ENCODE peak calls at places on chromosomes 12 and 14, in four cellular contexts. P is neuronal stem cell, Y is A549, U is cardiac muscle cell. H is an unnamed sample. For H3K4me1, the result is how much of the 10 kb centered on the place peaks cover.

GRCh38 chr12:70180140-70180539 is 63.1 kb upstream of the CNOT2 start:
- DNase-seq in U (no peak), P (no peak), Y (no peak), H (no peak)

GRCh38 chr12:3046441-3047200 is 30.6 kb upstream of the TSPAN9 start:
- DNase-seq in U (peak), P (no peak), Y (no peak), H (peak)

GRCh38 chr14:65303902-65304222 is 108.7 kb upstream of the FUT8 start:
- DNase-seq in Y (no peak), U (no peak), P (no peak), H (no peak)

GRCh38 chr12:6570264-6570887 is 2.3 kb upstream of the NOP2 start:
- DNase-seq in Y (peak), P (no peak), U (no peak), H (no peak)

GRCh38 chr12:29008786-29009185 is 140.3 kb upstream of the FAR2 start:
- DNase-seq in U (no peak), P (no peak), Y (no peak), H (no peak)

GRCh38 chr12:133105620-133106019 is 24.5 kb downstream of the ZNF891 start:
- DNase-seq in U (peak), Y (no peak), P (no peak), H (no peak)

GRCh38 chr14:104320611-104321086 is 182.3 kb downstream of the KIF26A start:
- DNase-seq in U (no peak), Y (no peak), P (no peak), H (no peak)

GRCh38 chr12:67697443-67697842 is 48.9 kb downstream of the DYRK2 start:
- DNase-seq in P (no peak), U (no peak), Y (no peak), H (no peak)

GRCh38 chr12:39807043-39807442 is 187.4 kb upstream of the ABCD2 start:
- DNase-seq in U (peak), Y (peak), P (no peak), H (no peak)

GRCh38 chr12:56257491-56258067 is 605 bp downstream of the ANKRD52 start:
- DNase-seq in U (peak), P (peak), Y (peak), H (no peak)

GRCh38 chr14:61567838-61568571 is 127.3 kb upstream of the HIF1A start:
- DNase-seq in U (no peak), Y (no peak), P (peak), H (peak)

GRCh38 chr12:52212701-52213540 is 20.1 kb upstream of the KRT7 start:
- DNase-seq in Y (no peak), U (no peak), P (no peak), H (peak)

GRCh38 chr12:91866566-91866965 is 279.1 kb downstream of the BTG1 start:
- DNase-seq in Y (no peak), P (no peak), U (no peak), H (no peak)

GRCh38 chr12:93645702-93646101 is 31.5 kb upstream of the CRADD start:
- DNase-seq in P (no peak), Y (no peak), U (peak), H (no peak)

GRCh38 chr12:47082963-47083621 is 3.3 kb upstream of the AMIGO2 start:
- DNase-seq in P (no peak), Y (no peak), U (peak), H (no peak)

GRCh38 chr14:33686218-33686617 is 264.7 kb downstream of the EGLN3 start:
- DNase-seq in Y (no peak), P (no peak), U (no peak), H (no peak)

GRCh38 chr12:106245767-106246166 is 2.1 kb downstream of the CKAP4 start:
- DNase-seq in Y (peak), P (no peak), U (peak), H (peak)

GRCh38 chr12:66596189-66596588 is 82.7 kb downstream of the GRIP1 start:
- DNase-seq in P (no peak), U (peak), Y (no peak), H (no peak)

GRCh38 chr12:58099476-58099875 is 158.1 kb downstream of the ATP23 start:
- DNase-seq in Y (no peak), U (no peak), P (no peak), H (no peak)

GRCh38 chr12:96471368-96472040 is 17.9 kb upstream of the CFAP54 start:
- DNase-seq in U (peak), Y (no peak), P (no peak), H (no peak)

GRCh38 chr14:53916239-53916638 is 40.4 kb downstream of the BMP4 start:
- DNase-seq in P (no peak), Y (no peak), U (no peak), H (no peak)

GRCh38 chr14:70726651-70727375 is 82.5 kb downstream of the MAP3K9 start:
- DNase-seq in P (no peak), U (peak), Y (no peak), H (no peak)

GRCh38 chr12:94101902-94102660 is 46.3 kb upstream of the PLXNC1 start:
- DNase-seq in Y (peak), U (peak), P (peak), H (peak)

GRCh38 chr14:33617154-33617553 is 333.7 kb downstream of the EGLN3 start:
- DNase-seq in P (no peak), Y (no peak), U (peak), H (no peak)

GRCh38 chr12:117030187-117030896 is 68.9 kb downstream of the TESC start:
- DNase-seq in P (no peak), U (no peak), Y (no peak), H (peak)

GRCh38 chr12:69171881-69172280 is 67.5 kb upstream of the CPSF6 start:
- DNase-seq in P (no peak), Y (no peak), U (no peak), H (no peak)

GRCh38 chr12:81962126-81962856 is 203.1 kb upstream of the PPFIA2 start:
- DNase-seq in P (no peak), U (no peak), Y (no peak), H (no peak)

GRCh38 chr14:76090611-76091010 is 61.1 kb upstream of the GPATCH2L start:
- DNase-seq in U (no peak), Y (no peak), P (no peak), H (no peak)

GRCh38 chr12:109836916-109837315 is 3.7 kb upstream of the TRPV4 start:
- DNase-seq in P (no peak), U (no peak), Y (no peak), H (peak)

GRCh38 chr14:34875031-34875922 is at the start of gene BAZ1A:
- DNase-seq in U (peak), P (peak), Y (peak), H (peak)

GRCh38 chr12:14129601-14130178 is 148.3 kb upstream of the GRIN2B start:
- DNase-seq in Y (no peak), U (no peak), P (no peak), H (no peak)

DNA sequence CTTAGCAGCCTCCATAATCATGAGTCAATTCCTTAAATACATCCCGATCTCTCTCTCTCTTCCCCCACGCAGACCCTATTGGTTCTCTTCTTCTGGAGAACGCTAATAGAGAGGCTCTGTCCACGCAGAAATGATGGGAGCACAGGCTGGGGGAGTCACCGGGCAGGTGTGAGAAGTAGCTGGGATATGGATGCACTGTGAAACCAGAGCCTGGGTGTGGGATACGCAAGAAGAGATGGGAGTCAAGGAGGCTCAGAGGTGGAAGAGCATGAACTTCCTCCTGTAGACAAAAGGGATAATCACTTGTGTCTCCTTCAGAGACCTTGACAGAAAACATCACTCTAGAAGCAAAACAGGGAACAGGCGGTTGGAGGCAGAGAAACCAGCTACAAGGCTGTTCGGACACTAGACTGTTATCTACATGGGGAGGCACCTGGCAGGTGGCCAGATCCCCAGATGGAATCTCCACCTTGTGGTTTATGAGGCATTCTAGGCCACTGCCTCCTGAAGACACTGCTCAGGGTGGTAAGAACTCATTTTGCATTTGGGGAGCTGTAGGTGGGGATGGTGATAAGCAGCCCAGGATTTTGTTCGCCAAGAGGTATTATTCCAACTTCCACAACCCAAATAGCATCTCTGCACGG is 7.2 kb upstream of the SELPLG start:
- DNase-seq in P (no peak), U (peak), Y (no peak), H (peak)
- H3K27ac ChIP-seq in P (no peak), U (peak), Y (no peak), H (peak)

GRCh38 chr12:122873540-122873939 is 22.4 kb downstream of the VPS37B start:
- DNase-seq in U (no peak), Y (no peak), P (no peak), H (no peak)

GRCh38 chr12:122875590-122876220 is 20.2 kb downstream of the VPS37B start:
- DNase-seq in U (no peak), P (no peak), Y (no peak), H (no peak)

GRCh38 chr12:122872815-122873361 is 23.0 kb downstream of the VPS37B start:
- DNase-seq in U (no peak), Y (no peak), P (no peak), H (no peak)

GRCh38 chr12:122871851-122872785 is 23.8 kb downstream of the VPS37B start:
- DNase-seq in Y (no peak), P (no peak), U (peak), H (peak)

DNA sequence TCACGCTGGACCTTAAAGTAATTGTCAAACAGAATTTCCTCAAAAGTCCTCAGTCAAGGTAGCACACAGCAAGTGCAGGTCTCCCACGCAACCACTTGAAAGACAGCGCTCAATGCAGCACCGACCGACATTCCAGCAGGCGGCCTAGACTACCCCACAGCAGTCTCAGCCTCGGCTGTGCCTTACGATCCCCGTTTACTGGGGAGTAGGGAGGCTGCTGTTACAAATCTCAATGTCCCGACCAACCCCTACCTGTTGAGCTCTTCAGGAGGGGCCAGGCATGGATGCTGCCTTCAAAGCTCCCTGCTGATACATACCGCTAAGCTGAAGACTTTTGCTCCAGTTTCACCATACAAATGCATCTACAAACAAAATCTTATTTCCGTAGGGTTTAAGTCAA is 21.8 kb downstream of the VPS37B start:
- DNase-seq in P (no peak), U (no peak), Y (no peak), H (no peak)
- H3K4me1 ChIP-seq in P (under half), U (under half), Y (under half), H (under half)

GRCh38 chr14:94320243-94320642 is 2.9 kb downstream of the SERPINA6 start:
- DNase-seq in P (no peak), U (no peak), Y (no peak), H (no peak)

GRCh38 chr14:94316692-94317091 is 6.4 kb downstream of the SERPINA6 start:
- DNase-seq in P (no peak), Y (no peak), U (no peak), H (no peak)

GRCh38 chr14:94313991-94314655 is 9.0 kb downstream of the SERPINA6 start:
- DNase-seq in P (no peak), U (peak), Y (no peak), H (no peak)

GRCh38 chr14:94314890-94315289 is 8.2 kb downstream of the SERPINA6 start:
- DNase-seq in P (no peak), Y (no peak), U (no peak), H (no peak)

GRCh38 chr14:94317259-94317658 is 5.9 kb downstream of the SERPINA6 start:
- DNase-seq in P (no peak), Y (no peak), U (peak), H (no peak)
- H3K27ac ChIP-seq in P (no peak), Y (no peak), U (no peak), H (no peak)

DNA sequence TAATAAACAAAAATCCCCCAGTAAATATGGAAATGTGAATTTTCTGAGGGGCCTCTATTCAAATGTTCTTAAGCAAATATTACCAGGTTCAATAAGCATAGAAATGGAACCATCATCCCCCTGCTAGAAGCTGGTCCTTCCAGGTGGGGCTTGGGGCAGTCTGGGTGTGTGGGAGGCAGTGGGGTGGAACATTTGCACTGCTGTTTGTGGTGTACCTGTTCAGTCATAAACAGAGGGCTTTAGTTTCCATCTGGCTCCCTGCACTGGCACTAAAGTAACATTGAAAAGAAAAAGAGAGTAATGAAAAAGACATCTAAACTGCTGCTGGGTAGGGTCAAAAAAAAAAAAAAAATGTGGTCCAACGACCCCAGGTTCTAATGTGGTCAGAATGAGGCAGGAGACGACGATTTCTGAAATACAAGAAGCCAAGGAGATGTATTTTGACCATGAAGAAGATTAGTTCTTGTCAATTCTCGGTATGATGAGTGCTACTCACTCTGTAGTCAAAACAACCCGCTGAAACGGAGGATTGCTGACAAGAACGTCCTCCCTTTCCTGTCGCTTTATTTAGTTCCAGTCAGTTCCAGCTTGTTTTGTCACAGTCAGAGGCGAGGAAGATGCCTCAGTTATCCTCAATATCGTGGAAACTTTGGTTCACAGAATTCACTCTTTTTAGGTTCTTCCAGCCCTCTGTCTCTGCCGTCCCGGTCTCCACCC is 44.2 kb upstream of the MANSC4 start:
- DNase-seq in U (no peak), Y (no peak), P (no peak), H (no peak)
- H3K4me1 ChIP-seq in U (under half), Y (under half), P (under half), H (under half)

H was measured in heart left ventricle.